ENCODE peak calls at places on chromosomes 12 and 14, in seven cellular contexts. One of them, this sample, is unnamed. For H3K27me3, the result is how much of the 10 kb centered on the place peaks cover.

GRCh38 chr12:116867523-116867922 is 13.7 kb downstream of the HRK start:
- DNase-seq in GM12878: no peak
- DNase-seq in HCT116: no peak
- DNase-seq in IMR-90: no peak
- DNase-seq in ovary: no peak
- DNase-seq in spleen: no peak
- DNase-seq in right lobe of liver: no peak
- DNase-seq in this sample: no peak

GRCh38 chr14:53964249-53964648 is 7.6 kb upstream of the BMP4 start:
- DNase-seq in ovary: no peak
- DNase-seq in IMR-90: peak
- DNase-seq in spleen: no peak
- DNase-seq in GM12878: no peak
- DNase-seq in right lobe of liver: no peak
- DNase-seq in HCT116: no peak
- DNase-seq in this sample: no peak

GRCh38 chr12:127300753-127301152 is 966.2 kb upstream of the TMEM132C start:
- DNase-seq in right lobe of liver: no peak
- DNase-seq in GM12878: no peak
- DNase-seq in IMR-90: no peak
- DNase-seq in spleen: no peak
- DNase-seq in HCT116: no peak
- DNase-seq in ovary: no peak
- DNase-seq in this sample: peak

GRCh38 chr14:99166506-99166905 is 105.5 kb downstream of the BCL11B start:
- DNase-seq in GM12878: no peak
- DNase-seq in HCT116: no peak
- DNase-seq in right lobe of liver: no peak
- DNase-seq in spleen: no peak
- DNase-seq in IMR-90: no peak
- DNase-seq in ovary: no peak
- DNase-seq in this sample: no peak

GRCh38 chr12:62698701-62699101 is 232.1 kb downstream of the MON2 start:
- DNase-seq in HCT116: no peak
- DNase-seq in spleen: no peak
- DNase-seq in IMR-90: peak
- DNase-seq in right lobe of liver: no peak
- DNase-seq in GM12878: no peak
- DNase-seq in ovary: no peak
- DNase-seq in this sample: no peak

GRCh38 chr12:91172051-91172450 is 10.6 kb downstream of the DCN start:
- DNase-seq in right lobe of liver: no peak
- DNase-seq in spleen: no peak
- DNase-seq in HCT116: no peak
- DNase-seq in ovary: no peak
- DNase-seq in IMR-90: no peak
- DNase-seq in GM12878: no peak
- DNase-seq in this sample: no peak

GRCh38 chr12:110102255-110102654 is 21.9 kb upstream of the IFT81 start:
- DNase-seq in GM12878: no peak
- DNase-seq in spleen: no peak
- DNase-seq in ovary: no peak
- DNase-seq in right lobe of liver: peak
- DNase-seq in HCT116: peak
- DNase-seq in IMR-90: peak
- DNase-seq in this sample: no peak

GRCh38 chr12:94010307-94010706 is 138.1 kb upstream of the PLXNC1 start:
- DNase-seq in IMR-90: no peak
- DNase-seq in HCT116: no peak
- DNase-seq in right lobe of liver: no peak
- DNase-seq in spleen: no peak
- DNase-seq in GM12878: no peak
- DNase-seq in ovary: no peak
- DNase-seq in this sample: no peak

GRCh38 chr14:52551696-52552062 is 626 bp downstream of the TXNDC16 start:
- DNase-seq in right lobe of liver: no peak
- DNase-seq in IMR-90: peak
- DNase-seq in HCT116: no peak
- DNase-seq in ovary: no peak
- DNase-seq in spleen: no peak
- DNase-seq in GM12878: no peak
- DNase-seq in this sample: no peak

GRCh38 chr12:57372233-57372632 is 58.6 kb downstream of the R3HDM2 start:
- DNase-seq in ovary: no peak
- DNase-seq in HCT116: no peak
- DNase-seq in spleen: no peak
- DNase-seq in IMR-90: peak
- DNase-seq in right lobe of liver: no peak
- DNase-seq in GM12878: no peak
- DNase-seq in this sample: no peak

GRCh38 chr14:68379510-68380303 is 413.2 kb downstream of the ZFP36L1 start:
- DNase-seq in IMR-90: no peak
- DNase-seq in spleen: no peak
- DNase-seq in ovary: no peak
- DNase-seq in right lobe of liver: no peak
- DNase-seq in HCT116: no peak
- DNase-seq in GM12878: no peak
- DNase-seq in this sample: no peak

GRCh38 chr12:29732211-29732992 is 51.3 kb downstream of the TMTC1 start:
- DNase-seq in HCT116: no peak
- DNase-seq in spleen: no peak
- DNase-seq in GM12878: no peak
- DNase-seq in ovary: no peak
- DNase-seq in right lobe of liver: no peak
- DNase-seq in IMR-90: no peak
- DNase-seq in this sample: no peak

GRCh38 chr12:61412209-61412608 is 848.0 kb upstream of the USP15 start:
- DNase-seq in spleen: no peak
- DNase-seq in IMR-90: no peak
- DNase-seq in HCT116: no peak
- DNase-seq in ovary: no peak
- DNase-seq in GM12878: no peak
- DNase-seq in right lobe of liver: no peak
- DNase-seq in this sample: no peak

GRCh38 chr12:120709976-120710804 is at the start of gene UNC119B:
- DNase-seq in HCT116: no peak
- DNase-seq in spleen: peak
- DNase-seq in ovary: peak
- DNase-seq in IMR-90: peak
- DNase-seq in right lobe of liver: peak
- DNase-seq in GM12878: no peak
- DNase-seq in this sample: no peak

GRCh38 chr12:94074970-94075695 is 73.2 kb upstream of the PLXNC1 start:
- DNase-seq in GM12878: no peak
- DNase-seq in spleen: no peak
- DNase-seq in ovary: peak
- DNase-seq in HCT116: peak
- DNase-seq in IMR-90: peak
- DNase-seq in right lobe of liver: peak
- DNase-seq in this sample: no peak

GRCh38 chr12:130026608-130027176 is 122.9 kb upstream of the TMEM132D start:
- DNase-seq in spleen: no peak
- DNase-seq in right lobe of liver: no peak
- DNase-seq in HCT116: no peak
- DNase-seq in IMR-90: no peak
- DNase-seq in GM12878: no peak
- DNase-seq in ovary: no peak
- DNase-seq in this sample: no peak

GRCh38 chr12:124172646-124173045 is 122.2 kb upstream of the RFLNA start:
- DNase-seq in right lobe of liver: no peak
- DNase-seq in ovary: no peak
- DNase-seq in HCT116: no peak
- DNase-seq in spleen: no peak
- DNase-seq in GM12878: no peak
- DNase-seq in IMR-90: no peak
- DNase-seq in this sample: no peak

GRCh38 chr12:39835517-39836489 is 216.2 kb upstream of the ABCD2 start:
- DNase-seq in spleen: no peak
- DNase-seq in GM12878: peak
- DNase-seq in right lobe of liver: no peak
- DNase-seq in HCT116: no peak
- DNase-seq in IMR-90: no peak
- DNase-seq in ovary: no peak
- DNase-seq in this sample: no peak

GRCh38 chr12:115383668-115384067 is 699.7 kb upstream of the TBX3 start:
- DNase-seq in right lobe of liver: no peak
- DNase-seq in HCT116: no peak
- DNase-seq in GM12878: no peak
- DNase-seq in spleen: no peak
- DNase-seq in ovary: no peak
- DNase-seq in IMR-90: peak
- DNase-seq in this sample: no peak

GRCh38 chr12:119578112-119578511 is 15.5 kb upstream of the TMEM233 start:
- DNase-seq in right lobe of liver: no peak
- DNase-seq in ovary: no peak
- DNase-seq in spleen: no peak
- DNase-seq in GM12878: no peak
- DNase-seq in IMR-90: no peak
- DNase-seq in HCT116: peak
- DNase-seq in this sample: no peak

GRCh38 chr12:67943295-67943892 is 45.9 kb upstream of the IFNG-AS1 start:
- DNase-seq in IMR-90: peak
- DNase-seq in ovary: peak
- DNase-seq in spleen: no peak
- DNase-seq in HCT116: peak
- DNase-seq in GM12878: peak
- DNase-seq in right lobe of liver: no peak
- DNase-seq in this sample: no peak

GRCh38 chr12:49043856-49044258 is 16.7 kb downstream of the KMT2D start:
- DNase-seq in ovary: no peak
- DNase-seq in spleen: peak
- DNase-seq in GM12878: no peak
- DNase-seq in right lobe of liver: no peak
- DNase-seq in HCT116: no peak
- DNase-seq in IMR-90: peak
- DNase-seq in this sample: no peak

DNA sequence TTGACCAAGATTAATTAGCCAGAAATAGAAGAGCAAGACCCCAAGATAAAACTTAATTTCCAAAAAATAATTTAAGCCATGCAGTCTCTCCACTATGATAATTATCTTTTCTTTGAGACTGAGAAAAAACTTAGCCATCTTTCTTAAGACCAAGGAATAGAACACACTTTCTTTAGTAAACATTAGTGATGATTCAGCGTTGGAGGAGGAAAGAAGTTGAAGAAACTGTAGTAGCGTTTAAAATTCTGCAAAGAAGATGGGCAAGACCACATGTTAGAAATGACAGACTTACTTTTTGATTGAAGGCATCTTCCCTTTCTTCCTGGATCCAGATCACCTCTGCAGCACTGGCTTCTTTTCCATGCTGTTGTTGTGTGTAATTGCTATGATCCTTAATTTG is 124.8 kb upstream of the RASSF8 start:
- DNase-seq in ovary: no peak
- DNase-seq in IMR-90: peak
- DNase-seq in spleen: no peak
- DNase-seq in HCT116: no peak
- DNase-seq in GM12878: no peak
- DNase-seq in right lobe of liver: no peak
- DNase-seq in this sample: no peak
- H3K27me3 ChIP-seq in ovary: under half
- H3K27me3 ChIP-seq in IMR-90: under half
- H3K27me3 ChIP-seq in spleen: under half
- H3K27me3 ChIP-seq in HCT116: under half
- H3K27me3 ChIP-seq in GM12878: under half
- H3K27me3 ChIP-seq in right lobe of liver: under half
- H3K27me3 ChIP-seq in this sample: under half

GRCh38 chr14:75427126-75427481 is 718 bp upstream of the JDP2 start:
- DNase-seq in GM12878: no peak
- DNase-seq in right lobe of liver: peak
- DNase-seq in ovary: peak
- DNase-seq in spleen: peak
- DNase-seq in HCT116: no peak
- DNase-seq in IMR-90: no peak
- DNase-seq in this sample: no peak
- TF ChIP-seq POLR2A in GM12878: no peak
- TF ChIP-seq POLR2A in right lobe of liver: no peak
- TF ChIP-seq POLR2A in ovary: no peak
- TF ChIP-seq POLR2A in spleen: no peak
- TF ChIP-seq POLR2A in HCT116: no peak
- TF ChIP-seq POLR2A in IMR-90: no peak
- TF ChIP-seq POLR2A in this sample: no peak

DNA sequence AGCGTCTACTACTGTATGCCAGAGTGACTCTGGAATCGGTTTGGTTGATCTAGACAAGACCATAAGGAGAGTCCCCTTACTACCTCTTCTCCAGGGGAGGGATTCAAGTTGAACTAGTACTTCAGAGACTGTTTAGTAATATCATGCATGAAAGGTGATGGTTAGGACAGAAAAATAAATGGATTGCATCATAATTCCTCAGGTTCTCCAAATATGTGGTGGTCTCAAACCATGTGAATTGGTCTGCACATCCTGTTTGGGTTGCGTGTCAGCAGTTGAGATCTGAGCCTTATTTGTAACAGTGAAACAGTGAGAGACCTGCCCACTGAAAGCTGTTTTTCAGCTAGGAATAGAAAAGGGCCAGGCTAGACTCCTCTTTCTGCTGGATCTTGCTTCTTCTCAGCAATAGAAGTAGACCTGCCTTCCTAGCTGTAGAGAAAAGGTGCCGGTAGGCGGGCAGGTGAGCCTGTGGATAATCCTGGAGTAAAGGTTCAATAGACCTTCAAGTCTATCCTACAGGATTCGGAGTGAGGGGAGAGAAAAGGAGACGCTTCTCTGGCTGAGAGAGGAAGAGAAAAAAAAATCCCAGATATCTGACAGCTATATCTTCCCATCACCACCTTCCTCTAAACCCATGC is 258.5 kb upstream of the E2F7 start:
- DNase-seq in ovary: no peak
- DNase-seq in GM12878: no peak
- DNase-seq in HCT116: no peak
- DNase-seq in right lobe of liver: no peak
- DNase-seq in spleen: no peak
- DNase-seq in IMR-90: no peak
- DNase-seq in this sample: no peak
- H3K27me3 ChIP-seq in ovary: under half
- H3K27me3 ChIP-seq in GM12878: under half
- H3K27me3 ChIP-seq in HCT116: under half
- H3K27me3 ChIP-seq in right lobe of liver: under half
- H3K27me3 ChIP-seq in spleen: under half
- H3K27me3 ChIP-seq in IMR-90: under half
- H3K27me3 ChIP-seq in this sample: under half

DNA sequence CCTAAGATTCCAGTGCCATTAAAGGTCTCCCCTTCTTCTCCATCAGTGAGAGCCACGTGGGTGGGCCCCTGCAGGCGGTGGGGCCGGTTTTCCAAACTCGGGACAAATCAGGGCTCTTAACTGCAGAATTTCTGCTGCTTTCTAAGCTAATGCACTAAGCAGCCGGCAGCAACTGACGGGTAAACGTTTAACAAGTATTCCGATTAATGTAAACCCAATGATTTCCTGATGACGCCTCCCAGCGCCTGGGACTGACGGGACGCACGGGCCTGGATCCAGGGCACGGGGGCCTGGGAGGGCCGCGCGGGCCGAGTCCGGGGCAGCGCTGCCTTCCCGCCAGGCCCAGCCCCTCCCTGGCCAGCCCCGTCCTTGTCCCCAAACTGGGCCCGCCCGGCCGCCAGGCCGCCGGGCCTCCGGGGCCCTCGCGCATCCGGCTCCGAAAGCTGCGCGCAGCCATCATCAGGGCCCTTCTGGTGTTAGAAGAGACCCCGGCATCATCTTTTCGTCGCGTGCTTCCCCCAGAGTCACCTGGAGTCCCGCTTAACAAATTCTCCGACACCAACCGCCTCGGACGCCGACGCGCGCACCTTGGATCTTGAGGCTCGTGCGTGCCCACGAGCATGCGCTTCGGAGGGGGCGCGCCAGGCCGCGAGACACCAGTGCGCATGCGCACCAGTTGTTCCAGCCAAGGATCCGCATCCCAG is at the start of gene MLH3:
- DNase-seq in spleen: peak
- DNase-seq in HCT116: peak
- DNase-seq in IMR-90: peak
- DNase-seq in GM12878: no peak
- DNase-seq in ovary: peak
- DNase-seq in right lobe of liver: peak
- DNase-seq in this sample: no peak
- TF ChIP-seq POLR2A in spleen: no peak
- TF ChIP-seq POLR2A in HCT116: no peak
- TF ChIP-seq POLR2A in IMR-90: peak
- TF ChIP-seq POLR2A in GM12878: peak
- TF ChIP-seq POLR2A in ovary: peak
- TF ChIP-seq POLR2A in right lobe of liver: peak
- TF ChIP-seq POLR2A in this sample: no peak

This sample was measured in vagina.